ENCODE peak calls at places on chromosome 17, in six cellular contexts. J is effector memory CD8-positive, alpha-beta T cell; P is stimulated activated naive CD8-positive, alpha-beta T cell treated with anti-CD3 and anti-CD28 coated beads, Interleukin-15, Interleukin-2, amounts not matched to agents 100 U/mL and 50 U/mL, for 24 hours; S is Right ventricle myocardium superior; R is SK-N-SH treated with all-trans-retinoic acid at 6 μM for 48 hours; Y is esophagus mucosa. Q is an unnamed sample.

GRCh38 chr17:12415031-12415430 is 250.7 kb upstream of the MYOCD start:
- ATAC-seq in J (no peak), P (no peak), S (no peak), R (no peak), Y (no peak), Q (no peak)

GRCh38 chr17:35660902-35661301 is 70.5 kb upstream of the RASL10B start:
- ATAC-seq in J (no peak), P (no peak), S (peak), R (no peak), Y (no peak), Q (no peak)

GRCh38 chr17:79612468-79613194 is 1.8 kb upstream of the RBFOX3 start:
- ATAC-seq in J (no peak), P (no peak), S (no peak), R (peak), Y (peak), Q (peak)

GRCh38 chr17:74859439-74860228 is at the start of gene GRIN2C:
- ATAC-seq in J (peak), P (no peak), S (no peak), R (peak), Y (no peak), Q (peak)

GRCh38 chr17:67477687-67478086 is 100.6 kb downstream of the PITPNC1 start:
- ATAC-seq in J (peak), P (peak), S (no peak), R (no peak), Y (peak), Q (peak)

GRCh38 chr17:42325026-42325425 is 36.7 kb downstream of the STAT5A start:
- ATAC-seq in J (no peak), P (peak), S (no peak), R (peak), Y (peak), Q (peak)

GRCh38 chr17:82788206-82789001 is 36.5 kb downstream of the TBCD start:
- ATAC-seq in J (no peak), P (no peak), S (peak), R (no peak), Y (peak), Q (no peak)

GRCh38 chr17:72985882-72986720 is 106.4 kb downstream of the SLC39A11 start:
- ATAC-seq in J (peak), P (peak), S (peak), R (peak), Y (peak), Q (peak)

GRCh38 chr17:73304971-73305786 is 6.6 kb downstream of the CDC42EP4 start:
- ATAC-seq in J (no peak), P (no peak), S (peak), R (peak), Y (peak), Q (peak)

GRCh38 chr17:4389079-4389478 is 22.6 kb upstream of the UBE2G1 start:
- ATAC-seq in J (no peak), P (no peak), S (no peak), R (no peak), Y (peak), Q (no peak)

GRCh38 chr17:11122908-11123307 is 118.1 kb upstream of the SHISA6 start:
- ATAC-seq in J (no peak), P (no peak), S (no peak), R (no peak), Y (no peak), Q (no peak)

GRCh38 chr17:39573447-39574298 is 34.0 kb downstream of the NEUROD2 start:
- ATAC-seq in J (peak), P (peak), S (peak), R (peak), Y (peak), Q (peak)

GRCh38 chr17:31433091-31433790 is 41.8 kb downstream of the RAB11FIP4 start:
- ATAC-seq in J (peak), P (no peak), S (no peak), R (no peak), Y (no peak), Q (peak)

GRCh38 chr17:35244345-35245195 is 1.7 kb downstream of the SLFN5 start:
- ATAC-seq in J (peak), P (peak), S (peak), R (peak), Y (peak), Q (peak)

GRCh38 chr17:27407916-27408846 is 48.1 kb upstream of the KSR1 start:
- ATAC-seq in J (no peak), P (no peak), S (peak), R (peak), Y (peak), Q (no peak)

GRCh38 chr17:71188811-71189492 is 931.9 kb upstream of the SOX9 start:
- ATAC-seq in J (no peak), P (no peak), S (no peak), R (peak), Y (peak), Q (no peak)

GRCh38 chr17:76370261-76370993 is 14.0 kb upstream of the SPHK1 start:
- ATAC-seq in J (no peak), P (no peak), S (peak), R (peak), Y (peak), Q (peak)

GRCh38 chr17:4008496-4009163 is 44.4 kb upstream of the ATP2A3 start:
- ATAC-seq in J (no peak), P (no peak), S (no peak), R (no peak), Y (no peak), Q (no peak)

GRCh38 chr17:77778636-77779524 is 179.6 kb upstream of the TNRC6C start:
- ATAC-seq in J (no peak), P (no peak), S (peak), R (peak), Y (peak), Q (no peak)

Q was measured in activated T-helper 17 cell treated with anti-CD3 and anti-CD28 coated beads, Interleukin-2, amount 50 U/mL, for 72 hours.